ENCODE peak calls at places on chromosomes 13 and 19, in nine cellular contexts. P is right atrium auricular region; D is tibial nerve; I is A549; N is left ventricle myocardium inferior; Z is CD8-positive, alpha-beta T cell; H is H9; L is right lobe of liver; Y is kidney. U is an unnamed sample. For H3K9me3, the result is how much of the 10 kb centered on the place peaks cover.

GRCh38 chr13:111339366-111340143 is 19.1 kb downstream of the TEX29 start:
- DNase-seq in P (peak), D (no peak), I (no peak), N (no peak), Z (no peak), H (peak), L (no peak), Y (peak), U (no peak)

GRCh38 chr13:43159007-43159406 is 135.6 kb downstream of the DNAJC15 start:
- DNase-seq in P (no peak), D (no peak), I (no peak), N (no peak), Z (no peak), H (no peak), L (no peak), Y (no peak), U (no peak)

GRCh38 chr19:51651216-51651846 is 4.7 kb upstream of the SIGLEC14 start:
- DNase-seq in P (no peak), D (no peak), I (no peak), N (peak), Z (no peak), H (no peak), L (no peak), Y (no peak), U (no peak)

GRCh38 chr19:38736413-38737280 is 7.6 kb downstream of the CAPN12 start:
- DNase-seq in P (no peak), D (no peak), I (peak), N (no peak), Z (peak), H (peak), L (peak), Y (peak), U (peak)

GRCh38 chr13:34640931-34641330 is 301.1 kb upstream of the NBEA start:
- DNase-seq in P (no peak), D (no peak), I (no peak), N (no peak), Z (no peak), H (no peak), L (no peak), Y (no peak), U (no peak)

GRCh38 chr19:13012690-13013608 is 17.7 kb downstream of the NFIX start:
- DNase-seq in P (peak), D (peak), I (no peak), N (peak), Z (peak), H (peak), L (no peak), Y (peak), U (no peak)

GRCh38 chr13:51806571-51806970 is 2.6 kb upstream of the DHRS12 start:
- DNase-seq in P (no peak), D (no peak), I (no peak), N (no peak), Z (no peak), H (no peak), L (no peak), Y (no peak), U (no peak)

GRCh38 chr13:110913322-110913721 is 1.5 kb downstream of the ANKRD10 start:
- DNase-seq in P (no peak), D (no peak), I (no peak), N (no peak), Z (no peak), H (no peak), L (no peak), Y (no peak), U (no peak)

GRCh38 chr19:29062486-29063435 is 150.2 kb downstream of the UQCRFS1 start:
- DNase-seq in P (no peak), D (no peak), I (no peak), N (no peak), Z (no peak), H (peak), L (no peak), Y (peak), U (no peak)

GRCh38 chr19:19460258-19460731 is 54.8 kb downstream of the GATAD2A start:
- DNase-seq in P (no peak), D (no peak), I (no peak), N (no peak), Z (no peak), H (no peak), L (no peak), Y (peak), U (no peak)

GRCh38 chr13:87498681-87499080 is 172.5 kb upstream of the SLITRK5 start:
- DNase-seq in P (no peak), D (no peak), I (no peak), N (no peak), Z (no peak), H (no peak), L (no peak), Y (no peak), U (no peak)

GRCh38 chr19:36257512-36257876 is 42.6 kb downstream of the ZNF146 start:
- DNase-seq in P (no peak), D (no peak), I (no peak), N (peak), Z (no peak), H (no peak), L (no peak), Y (peak), U (no peak)

GRCh38 chr19:46692918-46693722 is 23.8 kb downstream of the PRKD2 start:
- DNase-seq in P (no peak), D (no peak), I (no peak), N (no peak), Z (no peak), H (no peak), L (no peak), Y (no peak), U (no peak)
- H3K27ac ChIP-seq in P (no peak), D (no peak), I (no peak), N (no peak), Z (no peak), H (no peak), L (no peak), Y (no peak), U (no peak)

GRCh38 chr13:19157461-19157860 is 24.2 kb downstream of the TUBA3C start:
- DNase-seq in P (no peak), D (no peak), I (no peak), N (no peak), Z (no peak), H (no peak), L (no peak), Y (no peak), U (no peak)

GRCh38 chr13:19154843-19155242 is 26.8 kb downstream of the TUBA3C start:
- DNase-seq in P (no peak), D (no peak), I (no peak), N (no peak), Z (no peak), H (no peak), L (no peak), Y (no peak), U (no peak)

GRCh38 chr13:19156013-19156825 is 25.4 kb downstream of the TUBA3C start:
- DNase-seq in P (no peak), D (no peak), I (no peak), N (no peak), Z (no peak), H (no peak), L (no peak), Y (no peak), U (no peak)

GRCh38 chr13:19153782-19154450 is 27.7 kb downstream of the TUBA3C start:
- DNase-seq in P (no peak), D (no peak), I (no peak), N (no peak), Z (no peak), H (no peak), L (no peak), Y (no peak), U (no peak)

DNA sequence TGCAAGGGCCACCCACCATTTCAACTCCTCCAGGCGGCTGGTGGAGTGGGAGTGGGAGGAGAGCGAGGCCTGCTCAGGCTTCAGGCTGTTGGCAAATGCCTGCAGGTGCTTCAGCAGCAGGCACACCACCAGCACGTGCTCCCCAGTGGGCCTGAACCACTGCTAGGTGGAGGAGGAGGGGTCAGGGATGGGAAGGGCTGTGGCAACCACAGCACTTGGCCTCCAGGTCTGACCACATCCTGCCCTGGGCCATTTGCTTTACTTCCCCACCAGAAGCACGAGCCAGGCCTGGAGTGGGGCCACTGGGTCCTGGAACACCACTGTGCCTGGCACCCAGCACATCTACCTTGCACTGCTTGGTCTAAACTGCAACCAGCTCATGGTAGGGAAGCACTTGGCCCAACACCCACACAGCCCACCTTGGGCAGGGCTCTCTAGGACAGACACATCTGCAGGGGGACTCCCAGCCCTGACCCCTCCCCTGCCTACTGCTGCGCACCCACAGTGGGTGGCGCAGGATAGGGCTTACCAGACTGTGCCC is 26.2 kb downstream of the TUBA3C start:
- DNase-seq in P (no peak), D (no peak), I (no peak), N (no peak), Z (no peak), H (no peak), L (no peak), Y (no peak), U (no peak)
- H3K9me3 ChIP-seq in P (under half), D (under half), I (under half), N (under half), Z (under half), H (half or more), L (under half), Y (under half), U (under half)

GRCh38 chr13:60230593-60230992 is 66.9 kb upstream of the DIAPH3 start:
- DNase-seq in P (no peak), D (no peak), I (no peak), N (no peak), Z (no peak), H (no peak), L (no peak), Y (no peak), U (no peak)
- H3K27ac ChIP-seq in P (no peak), D (no peak), I (no peak), N (no peak), Z (no peak), H (no peak), L (no peak), Y (no peak), U (no peak)

GRCh38 chr13:62779146-62779545 is 1363.5 kb upstream of the PCDH20 start:
- DNase-seq in P (no peak), D (no peak), I (no peak), N (no peak), Z (no peak), H (no peak), L (no peak), Y (no peak), U (no peak)
- H3K9me3 ChIP-seq in P (under half), D (under half), I (under half), N (under half), Z (under half), H (under half), L (under half), Y (under half), U (under half)

GRCh38 chr19:1239796-1240737 is 1.5 kb upstream of the ATP5F1D start:
- DNase-seq in P (peak), D (peak), I (peak), N (peak), Z (peak), H (peak), L (peak), Y (peak), U (peak)
- H3K27ac ChIP-seq in P (peak), D (peak), I (peak), N (peak), Z (no peak), H (no peak), L (peak), Y (peak), U (peak)

DNA sequence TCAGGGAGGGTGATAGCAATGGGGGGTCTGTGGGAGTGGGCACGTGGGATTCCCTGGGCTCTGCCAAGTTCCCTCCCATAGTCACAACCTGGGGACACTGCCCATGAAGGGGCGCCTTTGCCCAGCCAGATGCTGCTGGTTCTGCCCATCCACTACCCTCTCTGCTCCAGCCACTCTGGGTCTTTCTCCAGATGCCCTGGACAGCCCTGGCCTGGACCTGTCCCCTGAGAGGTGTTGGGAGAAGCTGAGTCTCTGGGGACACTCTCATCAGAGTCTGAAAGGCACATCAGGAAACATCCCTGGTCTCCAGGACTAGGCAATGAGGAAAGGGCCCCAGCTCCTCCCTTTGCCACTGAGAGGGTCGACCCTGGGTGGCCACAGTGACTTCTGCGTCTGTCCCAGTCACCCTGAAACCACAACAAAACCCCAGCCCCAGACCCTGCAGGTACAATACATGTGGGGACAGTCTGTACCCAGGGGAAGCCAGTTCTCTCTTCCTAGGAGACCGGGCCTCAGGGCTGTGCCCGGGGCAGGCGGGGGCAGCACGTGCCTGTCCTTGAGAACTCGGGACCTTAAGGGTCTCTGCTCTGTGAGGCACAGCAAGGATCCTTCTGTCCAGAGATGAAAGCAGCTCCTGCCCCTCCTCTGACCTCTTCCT is 9.3 kb upstream of the CEACAM7 start:
- DNase-seq in P (no peak), D (no peak), I (no peak), N (no peak), Z (peak), H (peak), L (no peak), Y (no peak), U (no peak)
- H3K9me3 ChIP-seq in P (under half), D (under half), I (under half), N (under half), Z (under half), H (half or more), L (under half), Y (under half), U (under half)

DNA sequence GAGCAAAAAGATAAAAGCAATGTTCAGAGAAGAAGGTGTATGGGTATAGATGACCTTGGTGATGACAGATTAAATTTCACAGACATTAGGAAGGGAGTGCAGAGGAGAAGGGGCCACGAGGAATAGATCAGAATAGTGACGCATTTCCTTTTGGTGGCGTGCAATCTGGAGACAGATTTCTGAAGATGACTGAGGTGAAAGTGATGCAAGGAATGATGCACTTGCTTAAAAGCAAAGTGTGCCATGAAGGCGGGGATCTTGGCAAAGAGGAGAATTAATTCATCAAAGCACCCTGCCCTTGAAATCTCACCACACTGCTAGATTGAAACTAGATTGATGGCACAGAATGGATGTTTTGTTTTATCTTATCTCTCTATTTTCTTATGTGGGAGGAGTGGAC is 202.4 kb downstream of the ITGBL1 start:
- DNase-seq in P (no peak), D (no peak), I (no peak), N (no peak), Z (no peak), H (no peak), L (no peak), Y (no peak), U (no peak)
- H3K27ac ChIP-seq in P (no peak), D (no peak), I (peak), N (no peak), Z (no peak), H (no peak), L (no peak), Y (no peak), U (no peak)

GRCh38 chr19:44007473-44007872 is 4.7 kb downstream of the ZNF230 start:
- DNase-seq in P (no peak), D (no peak), I (no peak), N (no peak), Z (no peak), H (no peak), L (no peak), Y (no peak), U (no peak)

GRCh38 chr19:44002212-44002565 is 568 bp upstream of the ZNF230 start:
- DNase-seq in P (no peak), D (no peak), I (peak), N (no peak), Z (no peak), H (no peak), L (no peak), Y (no peak), U (no peak)

GRCh38 chr19:44002566-44003460 is at the start of gene ZNF230:
- DNase-seq in P (peak), D (peak), I (peak), N (peak), Z (peak), H (peak), L (peak), Y (peak), U (peak)

GRCh38 chr19:44003461-44004134 is 841 bp downstream of the ZNF230 start:
- DNase-seq in P (no peak), D (no peak), I (peak), N (no peak), Z (no peak), H (no peak), L (no peak), Y (peak), U (no peak)

GRCh38 chr19:44005968-44006367 is 3.2 kb downstream of the ZNF230 start:
- DNase-seq in P (no peak), D (no peak), I (no peak), N (no peak), Z (no peak), H (no peak), L (no peak), Y (no peak), U (no peak)
- H3K9me3 ChIP-seq in P (under half), D (under half), I (half or more), N (half or more), Z (under half), H (under half), L (under half), Y (under half), U (under half)

GRCh38 chr19:40423227-40423566 is 2.6 kb downstream of the SERTAD1 start:
- DNase-seq in P (no peak), D (no peak), I (no peak), N (no peak), Z (no peak), H (no peak), L (no peak), Y (no peak), U (no peak)
- H3K27ac ChIP-seq in P (peak), D (no peak), I (peak), N (peak), Z (no peak), H (no peak), L (no peak), Y (no peak), U (peak)

DNA sequence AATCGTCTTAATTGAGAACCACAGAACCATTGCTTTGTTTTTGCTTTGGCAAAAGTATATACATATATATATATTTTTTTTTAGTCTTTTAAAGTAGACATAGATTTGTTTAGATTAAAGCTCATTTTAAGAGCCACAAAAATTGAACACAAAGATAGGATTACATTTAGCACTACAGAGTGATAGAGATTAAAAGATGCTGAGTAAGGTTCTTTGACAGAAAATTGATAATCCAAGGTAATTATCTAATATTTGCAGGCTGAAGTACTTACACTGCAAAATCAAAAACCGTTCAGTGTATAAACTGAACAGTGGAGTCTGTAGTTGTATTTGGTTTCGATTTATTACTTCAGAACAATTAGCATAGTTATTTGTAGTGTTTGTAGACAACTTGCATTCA is 24.5 kb upstream of the ZNF98 start:
- DNase-seq in P (no peak), D (no peak), I (no peak), N (no peak), Z (no peak), H (no peak), L (no peak), Y (no peak), U (no peak)
- H3K9me3 ChIP-seq in P (under half), D (half or more), I (under half), N (half or more), Z (under half), H (half or more), L (under half), Y (under half), U (half or more)

U was measured in heart right ventricle.